ENCODE peak calls at places on chromosomes 3 and 15, in four cellular contexts. U is choroid plexus epithelial cell, O is cardiac fibroblast, Z is fibroblast of villous mesenchyme. B is an unnamed sample.

GRCh38 chr3:67048067-67048715 is 50.1 kb downstream of the KBTBD8 start:
- DNase-seq in U (no peak), O (no peak), Z (no peak), B (no peak)

GRCh38 chr3:185423178-185423577 is 60.2 kb downstream of the MAP3K13 start:
- DNase-seq in U (peak; percentile 14), O (peak; percentile 37), Z (peak; percentile 15), B (peak; percentile 32)

GRCh38 chr3:18087963-18088362 is 337.2 kb downstream of the SATB1 start:
- DNase-seq in U (no peak), O (no peak), Z (no peak), B (no peak)

GRCh38 chr3:1404270-1404669 is 311.4 kb downstream of the CNTN6 start:
- DNase-seq in U (peak; percentile 54), O (peak; percentile 1), Z (peak; percentile 3), B (no peak)

GRCh38 chr3:188034989-188035388 is 119.0 kb upstream of the LPP start:
- DNase-seq in U (no peak), O (no peak), Z (no peak), B (no peak)

GRCh38 chr3:31184257-31185003 is 290.0 kb upstream of the GADL1 start:
- DNase-seq in U (no peak), O (no peak), Z (no peak), B (no peak)

GRCh38 chr3:179671709-179672337 is 19.0 kb downstream of the USP13 start:
- DNase-seq in U (peak; percentile 97), O (peak; percentile 90), Z (peak; percentile 44), B (peak; percentile 47)

GRCh38 chr15:90870354-90871096 is 2.1 kb downstream of the FURIN start:
- DNase-seq in U (peak; percentile 30), O (peak; percentile 36), Z (peak; percentile 52), B (no peak)

GRCh38 chr3:47266709-47267489 is 15.7 kb downstream of the KIF9 start:
- DNase-seq in U (peak; percentile 96), O (peak; percentile 96), Z (peak; percentile 97), B (peak; percentile 97)

GRCh38 chr3:46477145-46477544 is 12.4 kb upstream of the LTF start:
- DNase-seq in U (no peak), O (no peak), Z (no peak), B (no peak)

GRCh38 chr3:32835943-32836342 is 18.1 kb downstream of the TRIM71 start:
- DNase-seq in U (no peak), O (no peak), Z (no peak), B (no peak)

GRCh38 chr3:182716114-182716688 is 77.1 kb upstream of the ATP11B start:
- DNase-seq in U (no peak), O (no peak), Z (no peak), B (no peak)

GRCh38 chr15:62344806-62345539 is 179.9 kb upstream of the C2CD4B start:
- DNase-seq in U (peak; percentile 65), O (peak; percentile 61), Z (peak; percentile 37), B (peak; percentile 39)

GRCh38 chr3:66394261-66395249 is 106.3 kb downstream of the LRIG1 start:
- DNase-seq in U (peak; percentile 88), O (peak; percentile 71), Z (peak; percentile 65), B (no peak)

GRCh38 chr3:102081587-102082289 is 232.4 kb downstream of the NFKBIZ start:
- DNase-seq in U (no peak), O (peak; percentile 47), Z (no peak), B (no peak)

GRCh38 chr3:175386630-175387029 is 527.5 kb downstream of the NAALADL2 start:
- DNase-seq in U (peak; percentile 86), O (peak; percentile 95), Z (peak; percentile 65), B (peak; percentile 89)

GRCh38 chr3:9151240-9151639 is 98.2 kb downstream of the SRGAP3 start:
- DNase-seq in U (no peak), O (peak; percentile 9), Z (no peak), B (peak; percentile 97)

GRCh38 chr3:43862470-43862869 is 171.7 kb downstream of the ABHD5 start:
- DNase-seq in U (no peak), O (no peak), Z (no peak), B (no peak)

GRCh38 chr15:33314115-33314514 is 3.3 kb downstream of the RYR3 start:
- DNase-seq in U (no peak), O (no peak), Z (no peak), B (no peak)

GRCh38 chr3:145243875-145244274 is 917.1 kb downstream of the PLOD2 start:
- DNase-seq in U (peak; percentile 96), O (peak; percentile 78), Z (peak; percentile 84), B (peak; percentile 93)

GRCh38 chr15:89023311-89023961 is 64.8 kb upstream of the ABHD2 start:
- DNase-seq in U (no peak), O (peak; percentile 68), Z (no peak), B (peak; percentile 74)

GRCh38 chr3:69250014-69250413 is 127.6 kb upstream of the LMOD3 start:
- DNase-seq in U (peak; percentile 63), O (no peak), Z (peak; percentile 69), B (peak; percentile 60)

GRCh38 chr3:3699816-3700633 is 99.2 kb upstream of the LRRN1 start:
- DNase-seq in U (no peak), O (no peak), Z (no peak), B (no peak)

GRCh38 chr15:33729648-33730047 is 238.6 kb upstream of the CHRM5 start:
- DNase-seq in U (peak; percentile 43), O (peak; percentile 56), Z (peak; percentile 12), B (peak; percentile 27)

GRCh38 chr3:11159421-11159904 is 5.2 kb downstream of the HRH1 start:
- DNase-seq in U (peak; percentile 83), O (peak; percentile 94), Z (peak; percentile 94), B (peak; percentile 97)

GRCh38 chr3:99702953-99703352 is 64.6 kb downstream of the COL8A1 start:
- DNase-seq in U (no peak), O (no peak), Z (no peak), B (no peak)

GRCh38 chr3:47365213-47366153 is 15.3 kb upstream of the PTPN23 start:
- DNase-seq in U (peak; percentile 23), O (peak; percentile 80), Z (no peak), B (peak; percentile 85)

GRCh38 chr15:50576156-50576555 is 29.7 kb upstream of the USP50 start:
- DNase-seq in U (peak; percentile 49), O (no peak), Z (peak; percentile 8), B (no peak)

GRCh38 chr3:159082514-159082913 is 280.7 kb downstream of the MFSD1 start:
- DNase-seq in U (peak; percentile 13), O (peak; percentile 57), Z (peak; percentile 10), B (peak; percentile 59)

GRCh38 chr3:124486324-124486723 is 243.9 kb upstream of the UMPS start:
- DNase-seq in U (peak; percentile 2), O (no peak), Z (no peak), B (peak; percentile 2)

GRCh38 chr3:120177151-120177550 is 82.9 kb upstream of the GSK3B start:
- DNase-seq in U (peak; percentile 77), O (peak; percentile 91), Z (peak; percentile 82), B (peak; percentile 85)

DNA sequence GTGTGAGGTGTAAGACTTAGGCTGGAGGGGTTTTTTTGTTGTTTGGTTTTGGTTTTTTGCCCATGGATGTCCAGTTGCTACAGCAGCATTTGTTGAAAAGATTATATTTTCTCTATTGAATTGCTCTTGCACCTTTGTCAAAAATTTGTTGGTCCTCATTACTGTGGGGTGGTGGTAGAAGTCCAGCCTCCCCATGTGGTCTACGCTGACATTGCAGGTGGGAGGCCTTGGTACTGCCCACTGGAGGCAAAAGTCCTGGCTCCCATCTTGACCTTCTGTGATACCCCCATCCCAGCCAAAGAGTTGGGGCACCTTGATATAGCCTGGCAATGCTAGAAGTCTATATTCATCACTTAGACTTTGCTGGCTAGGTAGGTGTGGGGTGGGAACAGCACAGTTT is 5.4 kb upstream of the RAB6B start:
- DNase-seq in U (no peak), O (no peak), Z (no peak), B (no peak)
- TF ChIP-seq CTCF in U (peak; percentile 40), O (peak; percentile 35), Z (peak; percentile 28), B (peak; percentile 28)

DNA sequence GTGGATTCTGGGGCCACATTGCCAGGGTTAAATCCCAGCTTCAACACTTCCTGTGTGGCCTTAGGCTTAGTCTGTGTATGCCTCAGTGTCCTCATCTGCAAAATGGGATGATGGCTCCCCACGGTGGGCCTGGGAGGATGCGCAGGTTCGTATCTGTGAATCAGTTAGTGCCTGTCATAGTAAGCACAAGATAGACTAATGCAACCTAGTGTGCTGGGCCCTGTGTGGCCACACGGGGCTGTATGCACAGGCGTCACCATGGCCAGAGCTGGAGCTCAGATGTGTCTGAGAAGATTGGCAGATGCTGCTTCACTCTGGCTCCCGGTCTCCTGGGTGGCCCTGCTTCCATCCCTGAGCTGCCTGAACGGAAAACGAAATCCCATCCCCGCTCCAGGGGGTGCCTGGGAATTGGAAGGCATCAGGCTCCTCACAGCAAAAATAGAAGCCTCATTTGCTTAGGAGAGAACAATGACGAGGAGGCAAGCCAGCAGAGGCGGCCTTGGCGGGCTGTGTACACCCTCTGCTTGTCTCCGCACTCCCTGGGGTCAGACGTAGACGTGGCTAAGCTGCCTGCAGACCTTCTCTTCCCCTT is 103.6 kb downstream of the APBA2 start:
- DNase-seq in U (peak; percentile 36), O (no peak), Z (no peak), B (no peak)
- TF ChIP-seq CTCF in U (peak; percentile 42), O (no peak), Z (no peak), B (no peak)

DNA sequence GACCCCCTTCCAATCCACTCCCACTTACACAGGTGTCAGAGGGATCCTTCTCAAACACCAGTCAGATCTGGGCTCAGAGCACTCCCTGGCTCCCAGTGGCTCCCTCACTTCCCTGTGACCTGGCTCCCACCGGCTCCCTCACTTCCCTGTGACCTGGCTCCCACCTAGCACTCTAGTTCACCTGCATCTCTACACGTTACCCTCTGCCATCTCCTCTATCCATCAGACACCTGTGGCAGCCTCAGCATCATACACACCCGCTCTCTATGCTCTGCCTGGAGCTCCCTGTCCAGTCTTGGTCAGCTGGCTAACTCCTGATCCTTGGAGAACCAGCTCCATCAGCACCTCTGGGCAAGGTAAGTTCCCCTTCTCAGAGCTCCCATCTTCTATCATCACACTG is 5.6 kb downstream of the RPP25 start:
- DNase-seq in U (no peak), O (no peak), Z (no peak), B (no peak)
- TF ChIP-seq CTCF in U (no peak), O (no peak), Z (no peak), B (no peak)

DNA sequence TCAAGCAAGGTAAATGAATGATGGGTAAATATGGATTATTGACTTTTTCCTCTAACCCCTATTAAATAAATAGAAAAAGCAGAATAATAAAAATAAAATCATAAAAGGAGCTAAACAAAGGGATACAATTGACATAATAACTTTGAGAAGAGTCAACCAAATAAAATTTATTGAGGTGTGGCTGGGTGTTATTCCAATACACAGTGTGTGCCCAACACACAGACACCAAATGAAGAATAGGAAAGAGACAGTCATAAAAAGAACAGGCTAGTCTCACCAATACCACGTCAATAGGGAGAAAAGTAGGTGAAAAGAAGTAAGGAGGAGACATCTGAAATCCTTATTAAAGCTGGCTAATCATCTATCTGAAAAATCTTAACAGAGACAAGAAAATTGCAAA is 127.1 kb downstream of the ZBBX start:
- DNase-seq in U (no peak), O (no peak), Z (no peak), B (no peak)
- TF ChIP-seq CTCF in U (no peak), O (no peak), Z (no peak), B (no peak)

DNA sequence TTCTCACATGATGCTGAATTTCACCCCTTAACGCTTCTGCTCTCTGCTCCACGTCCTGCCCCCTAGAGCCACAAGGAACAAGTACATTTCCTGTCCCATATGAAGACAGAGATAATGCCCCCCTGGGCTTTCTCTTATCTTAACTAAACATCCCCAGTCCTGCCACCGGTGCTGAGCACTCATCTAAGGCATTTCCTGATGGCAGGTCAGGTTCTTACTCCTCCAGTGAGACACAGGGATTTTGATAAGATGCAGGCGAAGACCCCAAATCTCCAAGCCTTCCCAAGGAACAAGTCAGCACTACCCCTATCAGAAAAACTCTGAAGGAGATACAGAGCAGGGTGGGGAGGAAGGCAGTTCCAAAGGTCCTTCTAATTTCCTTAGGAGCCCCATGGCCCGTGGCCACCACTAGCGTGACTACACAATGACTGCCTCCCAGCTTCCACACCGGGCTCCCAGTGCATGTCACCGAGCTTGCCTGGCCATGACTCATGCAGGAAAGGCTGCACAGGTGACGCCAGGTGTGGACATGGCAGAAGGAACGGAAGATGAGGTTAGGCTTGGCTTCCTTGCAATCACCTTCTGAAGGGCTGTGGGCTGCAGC is 152.9 kb downstream of the XXYLT1 start:
- DNase-seq in U (peak; percentile 63), O (peak; percentile 58), Z (peak; percentile 14), B (no peak)
- TF ChIP-seq CTCF in U (peak; percentile 57), O (peak; percentile 37), Z (peak; percentile 29), B (peak; percentile 10)

B was measured in fibroblast of mammary gland.